ENCODE peak calls at places on chromosomes 3 and 15, in seven cellular contexts. Z is H1, R is neuronal stem cell, F is IMR-90, C is H9, Y is mesenchymal stem cell, H is trophoblast cell. B is an unnamed sample.

GRCh38 chr3:105518806-105519418 is 152.2 kb downstream of the ALCAM start:
- DNase-seq in Z (no peak), R (peak; percentile 48), F (peak; percentile 73), C (no peak), Y (peak; percentile 68), H (peak; percentile 28), B (peak; percentile 67)

GRCh38 chr3:131543714-131544113 is 40.9 kb upstream of the MRPL3 start:
- DNase-seq in Z (no peak), R (no peak), F (peak; percentile 84), C (peak; percentile 28), Y (peak; percentile 64), H (peak; percentile 8), B (peak; percentile 55)

GRCh38 chr15:99430881-99431401 is 134.8 kb upstream of the MEF2A start:
- DNase-seq in Z (no peak), R (no peak), F (no peak), C (no peak), Y (no peak), H (no peak), B (no peak)

GRCh38 chr15:42679285-42680141 is 57.4 kb downstream of the CDAN1 start:
- DNase-seq in Z (no peak), R (no peak), F (no peak), C (no peak), Y (no peak), H (no peak), B (no peak)

GRCh38 chr3:45055032-45055410 is 28.9 kb downstream of the CLEC3B start:
- DNase-seq in Z (no peak), R (no peak), F (peak; percentile 87), C (no peak), Y (peak; percentile 92), H (no peak), B (no peak)

GRCh38 chr15:43749690-43750345 is 3.6 kb downstream of the PDIA3 start:
- DNase-seq in Z (no peak), R (no peak), F (no peak), C (no peak), Y (peak; percentile 57), H (peak; percentile 23), B (no peak)

GRCh38 chr3:102090646-102091045 is 241.3 kb downstream of the NFKBIZ start:
- DNase-seq in Z (no peak), R (no peak), F (peak; percentile 62), C (no peak), Y (peak; percentile 79), H (no peak), B (no peak)

GRCh38 chr3:169354774-169355501 is 308.6 kb downstream of the MECOM start:
- DNase-seq in Z (no peak), R (peak; percentile 71), F (no peak), C (no peak), Y (no peak), H (no peak), B (peak; percentile 67)

GRCh38 chr15:77474987-77475385 is 54.3 kb downstream of the HMG20A start:
- DNase-seq in Z (no peak), R (no peak), F (no peak), C (no peak), Y (no peak), H (no peak), B (no peak)

GRCh38 chr3:16066975-16067374 is 107.5 kb upstream of the GALNT15 start:
- DNase-seq in Z (no peak), R (no peak), F (peak; percentile 97), C (no peak), Y (peak; percentile 90), H (peak; percentile 50), B (no peak)

GRCh38 chr3:134713673-134714072 is 62.9 kb upstream of the KY start:
- DNase-seq in Z (no peak), R (no peak), F (no peak), C (no peak), Y (no peak), H (no peak), B (no peak)

GRCh38 chr3:48595075-48595525 is at the start of gene COL7A1:
- DNase-seq in Z (no peak), R (no peak), F (no peak), C (peak; percentile 53), Y (no peak), H (no peak), B (no peak)

GRCh38 chr15:98858610-98859023 is 149.0 kb downstream of the PGPEP1L start:
- DNase-seq in Z (no peak), R (no peak), F (no peak), C (no peak), Y (no peak), H (no peak), B (no peak)

GRCh38 chr3:77825045-77825827 is 785.3 kb downstream of the ROBO2 start:
- DNase-seq in Z (no peak), R (no peak), F (peak; percentile 50), C (no peak), Y (peak; percentile 92), H (peak; percentile 22), B (peak; percentile 21)

GRCh38 chr15:92159906-92160841 is 233.5 kb upstream of the ST8SIA2 start:
- DNase-seq in Z (no peak), R (no peak), F (no peak), C (peak; percentile 76), Y (no peak), H (no peak), B (peak; percentile 40)

GRCh38 chr3:88280326-88280725 is 130.6 kb downstream of the C3orf38 start:
- DNase-seq in Z (no peak), R (no peak), F (no peak), C (no peak), Y (no peak), H (no peak), B (no peak)

GRCh38 chr3:195416795-195417194 is 26.0 kb downstream of the ACAP2 start:
- DNase-seq in Z (no peak), R (no peak), F (no peak), C (no peak), Y (no peak), H (peak; percentile 27), B (peak; percentile 38)

GRCh38 chr15:70863450-70864218 is 9.7 kb upstream of the LARP6 start:
- DNase-seq in Z (no peak), R (no peak), F (peak; percentile 92), C (no peak), Y (peak; percentile 82), H (no peak), B (peak; percentile 34)

GRCh38 chr3:166114448-166114847 is 277.2 kb upstream of the BCHE start:
- DNase-seq in Z (no peak), R (no peak), F (no peak), C (no peak), Y (no peak), H (no peak), B (no peak)
- H3K23ac ChIP-seq in Z (no peak overlapping the region), R (no peak overlapping the region), F (no peak overlapping the region), C (no peak overlapping the region), Y (no peak overlapping the region), H (no peak overlapping the region), B (no peak overlapping the region)

GRCh38 chr3:100740207-100740606 is 30.9 kb downstream of the TFG start:
- DNase-seq in Z (no peak), R (no peak), F (no peak), C (no peak), Y (no peak), H (no peak), B (no peak)
- H3K23ac ChIP-seq in Z (no peak overlapping the region), R (no peak overlapping the region), F (no peak overlapping the region), C (no peak overlapping the region), Y (no peak overlapping the region), H (no peak overlapping the region), B (no peak overlapping the region)

GRCh38 chr3:9408061-9408460 is 10.6 kb downstream of the SETD5 start:
- DNase-seq in Z (no peak), R (no peak), F (no peak), C (no peak), Y (no peak), H (no peak), B (no peak)

GRCh38 chr3:9404680-9405079 is 7.3 kb downstream of the SETD5 start:
- DNase-seq in Z (no peak), R (no peak), F (no peak), C (no peak), Y (no peak), H (no peak), B (no peak)

GRCh38 chr3:9408546-9408945 is 11.1 kb downstream of the SETD5 start:
- DNase-seq in Z (no peak), R (no peak), F (no peak), C (no peak), Y (no peak), H (no peak), B (no peak)

GRCh38 chr3:9405756-9406155 is 8.3 kb downstream of the SETD5 start:
- DNase-seq in Z (no peak), R (no peak), F (no peak), C (no peak), Y (no peak), H (no peak), B (no peak)

DNA sequence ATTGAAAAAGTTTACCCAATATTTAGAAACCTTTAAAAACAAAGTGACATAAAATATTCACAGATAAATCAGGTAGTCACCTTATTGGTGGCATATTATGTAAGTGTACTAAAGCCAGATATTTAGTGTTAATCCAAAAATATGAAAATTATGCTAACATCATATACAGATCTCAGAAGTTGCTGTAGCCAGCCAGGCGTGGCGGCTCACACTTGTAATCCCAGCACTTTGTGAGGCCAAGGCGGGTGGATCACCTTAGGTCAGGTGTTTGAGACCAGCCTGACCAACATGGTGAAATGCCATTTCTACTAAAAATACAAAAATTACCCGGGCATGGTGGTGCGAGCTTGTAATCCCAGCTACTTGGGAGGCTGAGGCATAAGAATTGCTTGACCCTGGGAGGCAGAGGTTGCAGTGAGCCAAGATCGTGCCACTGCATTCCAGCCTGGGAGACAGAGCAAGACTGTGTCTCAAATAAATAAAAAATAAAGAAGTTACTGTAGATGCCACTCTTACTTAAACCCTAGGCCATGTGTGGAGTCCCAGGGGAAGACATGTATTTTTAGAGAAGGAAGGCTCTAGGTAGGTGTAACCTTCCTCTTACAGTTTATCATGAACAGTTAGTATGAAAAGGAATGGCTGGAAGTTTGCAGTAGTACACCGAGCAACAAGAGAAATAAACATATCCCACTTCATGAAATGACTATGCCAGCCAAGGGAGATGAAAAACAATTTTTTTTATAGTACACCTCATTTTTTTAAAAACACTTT is 9.6 kb downstream of the SETD5 start:
- DNase-seq in Z (no peak), R (no peak), F (no peak), C (no peak), Y (no peak), H (no peak), B (no peak)
- H3K23ac ChIP-seq in Z (no peak overlapping the region), R (no peak overlapping the region), F (no peak overlapping the region), C (no peak overlapping the region), Y (no peak overlapping the region), H (no peak overlapping the region), B (no peak overlapping the region)

GRCh38 chr15:80665151-80665550 is 30.0 kb upstream of the ABHD17C start:
- DNase-seq in Z (no peak), R (no peak), F (no peak), C (no peak), Y (no peak), H (no peak), B (peak; percentile 76)
- H3K23ac ChIP-seq in Z (peak overlapping the region; percentile 75), R (no peak overlapping the region), F (no peak overlapping the region), C (no peak overlapping the region), Y (no peak overlapping the region), H (no peak overlapping the region), B (no peak overlapping the region)

GRCh38 chr3:36695769-36696137 is 68.6 kb downstream of the DCLK3 start:
- DNase-seq in Z (no peak), R (no peak), F (peak; percentile 91), C (no peak), Y (no peak), H (peak; percentile 10), B (no peak)
- H3K23ac ChIP-seq in Z (no peak overlapping the region), R (no peak overlapping the region), F (peak overlapping the region; percentile 23), C (no peak overlapping the region), Y (no peak overlapping the region), H (no peak overlapping the region), B (no peak overlapping the region)

GRCh38 chr15:61983087-61983486 is 77.2 kb downstream of the VPS13C start:
- DNase-seq in Z (no peak), R (no peak), F (no peak), C (no peak), Y (no peak), H (no peak), B (no peak)
- H3K23ac ChIP-seq in Z (no peak overlapping the region), R (no peak overlapping the region), F (no peak overlapping the region), C (no peak overlapping the region), Y (no peak overlapping the region), H (no peak overlapping the region), B (no peak overlapping the region)

B was measured in mesendoderm.